ENCODE peak calls at places on chromosomes 6 and 20, in six cellular contexts. T is body of pancreas, G is tibial artery, E is aorta, H is HCT116, N is heart left ventricle. L is an unnamed sample.

GRCh38 chr6:161486326-161486725 is 212.5 kb upstream of the AGPAT4 start:
- DNase-seq in H (peak; percentile 41), T (peak; percentile 25), E (no peak), N (peak; percentile 27), G (no peak), L (no peak)

GRCh38 chr6:3786131-3786530 is 34.6 kb upstream of the PXDC1 start:
- DNase-seq in H (no peak), N (no peak), T (no peak), G (no peak), E (no peak), L (no peak)

GRCh38 chr6:39850897-39851296 is 58.7 kb downstream of the DAAM2 start:
- DNase-seq in N (no peak), G (no peak), H (no peak), T (peak; percentile 15), E (no peak), L (peak; percentile 55)

GRCh38 chr6:22081709-22082108 is 215.1 kb downstream of the PRL start:
- DNase-seq in N (no peak), G (no peak), H (no peak), T (no peak), E (no peak), L (no peak)

GRCh38 chr6:112085666-112086065 is 1.6 kb downstream of the TUBE1 start:
- DNase-seq in T (no peak), E (no peak), N (peak; percentile 50), H (no peak), G (no peak), L (no peak)

GRCh38 chr6:157604816-157605215 is 218.2 kb upstream of the SNX9 start:
- DNase-seq in G (no peak), T (no peak), N (no peak), H (no peak), E (no peak), L (no peak)

GRCh38 chr20:63178889-63179751 is 36.8 kb downstream of the YTHDF1 start:
- DNase-seq in E (peak; percentile 59), N (peak; percentile 33), G (no peak), H (peak; percentile 18), T (peak; percentile 22), L (no peak)

GRCh38 chr6:166365806-166366205 is 16.9 kb downstream of the MPC1 start:
- DNase-seq in E (no peak), H (no peak), G (no peak), T (no peak), N (no peak), L (no peak)

GRCh38 chr6:27288136-27289044 is 23.7 kb downstream of the POM121L2 start:
- DNase-seq in T (no peak), N (no peak), G (no peak), E (no peak), H (no peak), L (no peak)

GRCh38 chr6:16105056-16105455 is 23.8 kb upstream of the MYLIP start:
- DNase-seq in H (no peak), E (no peak), G (no peak), T (no peak), N (no peak), L (no peak)

GRCh38 chr20:49674383-49675352 is 39.0 kb downstream of the B4GALT5 start:
- DNase-seq in E (no peak), T (peak; percentile 43), G (no peak), H (peak; percentile 90), N (no peak), L (no peak)

GRCh38 chr6:138291849-138292181 is 73.5 kb upstream of the PBOV1 start:
- DNase-seq in N (no peak), E (no peak), T (no peak), H (no peak), G (peak; percentile 61), L (no peak)

GRCh38 chr20:10915815-10916214 is 242.0 kb upstream of the JAG1 start:
- DNase-seq in G (no peak), E (no peak), T (no peak), N (no peak), H (no peak), L (no peak)

GRCh38 chr20:48331518-48332286 is 496.1 kb downstream of the PREX1 start:
- DNase-seq in N (no peak), G (no peak), T (no peak), H (no peak), E (no peak), L (no peak)

GRCh38 chr6:127484207-127484858 is 25.1 kb upstream of the KIAA0408 start:
- DNase-seq in T (no peak), H (no peak), G (no peak), E (no peak), N (no peak), L (no peak)

GRCh38 chr20:22861231-22861980 is 173.7 kb upstream of the SSTR4 start:
- DNase-seq in H (no peak), E (no peak), T (no peak), G (no peak), N (no peak), L (no peak)

GRCh38 chr20:18506744-18507143 is 996 bp upstream of the SEC23B start:
- DNase-seq in E (no peak), G (no peak), T (no peak), H (no peak), N (no peak), L (no peak)

GRCh38 chr20:51565741-51566140 is 23.2 kb upstream of the NFATC2 start:
- DNase-seq in T (no peak), E (no peak), N (no peak), H (no peak), G (no peak), L (no peak)

GRCh38 chr20:2206957-2207769 is 88.6 kb upstream of the TGM3 start:
- DNase-seq in T (peak; percentile 76), H (peak; percentile 29), N (peak; percentile 59), E (peak; percentile 85), G (peak; percentile 74), L (peak; percentile 79)

GRCh38 chr6:79546186-79546585 is 9.0 kb upstream of the LCA5 start:
- DNase-seq in T (no peak), H (no peak), E (no peak), G (no peak), N (no peak), L (no peak)

GRCh38 chr20:63083831-63084562 is 77.2 kb upstream of the BHLHE23 start:
- DNase-seq in G (peak; percentile 46), T (no peak), E (peak; percentile 34), N (no peak), H (no peak), L (peak; percentile 41)

GRCh38 chr6:80215063-80215462 is 108.6 kb downstream of the BCKDHB start:
- DNase-seq in E (no peak), G (no peak), H (no peak), T (no peak), N (no peak), L (no peak)

DNA sequence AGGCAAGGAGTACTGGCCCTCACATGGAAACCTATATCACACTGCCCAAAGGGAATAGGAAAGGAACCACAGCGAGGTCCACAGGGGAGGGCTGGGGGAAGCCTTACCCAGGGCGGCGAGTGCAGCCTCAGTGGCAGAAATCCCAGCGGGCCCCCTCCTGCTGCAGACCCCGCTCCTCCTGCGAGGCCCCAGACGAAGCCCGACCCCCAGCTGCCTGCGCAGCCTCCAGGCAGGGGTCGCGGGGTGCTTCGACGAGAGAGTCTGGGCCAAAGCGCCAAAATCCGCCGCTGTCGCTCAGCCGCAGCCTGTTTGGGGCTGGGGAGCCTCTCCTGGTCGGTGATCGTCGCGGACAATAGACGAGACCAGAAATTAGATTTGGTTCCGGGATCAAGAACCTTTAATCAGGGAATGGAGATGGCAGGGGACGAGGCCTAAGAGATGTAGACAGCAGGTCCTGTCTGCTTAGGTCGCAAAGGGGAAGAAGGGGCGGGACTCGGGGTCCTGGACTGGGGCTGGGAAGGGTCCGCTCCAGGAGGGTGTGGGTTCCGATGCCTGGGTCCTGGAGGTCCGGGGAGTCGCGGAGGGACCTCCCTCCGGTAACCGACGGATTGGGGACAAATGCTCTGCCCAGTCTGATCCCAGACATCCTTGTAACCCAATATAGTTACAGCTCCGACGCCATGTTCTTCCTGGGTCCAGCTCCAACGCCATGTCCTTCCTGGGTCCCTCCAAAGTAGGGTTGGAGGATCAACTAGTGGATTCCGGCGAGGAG is 36.4 kb upstream of the HLA-E start:
- DNase-seq in E (no peak), H (no peak), N (no peak), T (no peak), G (no peak), L (no peak)
- H3K27me3 ChIP-seq in E (no peaks in the 10 kb centered on the region), H (peaks cover 7% of the 10 kb centered on the region), N (peaks cover 93% of the 10 kb centered on the region), T (no peaks in the 10 kb centered on the region), G (peaks cover 88% of the 10 kb centered on the region), L (peaks cover 87% of the 10 kb centered on the region)

GRCh38 chr6:13924146-13924948 is 405 bp upstream of the RNF182 start:
- DNase-seq in N (no peak), H (no peak), T (peak; percentile 26), E (peak; percentile 66), G (peak; percentile 71), L (no peak)

GRCh38 chr6:13926378-13926777 is 1.6 kb downstream of the RNF182 start:
- DNase-seq in T (no peak), E (no peak), G (no peak), H (no peak), N (no peak), L (no peak)

GRCh38 chr6:13922750-13923149 is 2.0 kb upstream of the RNF182 start:
- DNase-seq in E (no peak), G (no peak), T (no peak), N (no peak), H (no peak), L (no peak)

GRCh38 chr6:13924949-13925881 is at the start of gene RNF182:
- DNase-seq in N (peak; percentile 27), T (no peak), H (no peak), E (no peak), G (no peak), L (no peak)

DNA sequence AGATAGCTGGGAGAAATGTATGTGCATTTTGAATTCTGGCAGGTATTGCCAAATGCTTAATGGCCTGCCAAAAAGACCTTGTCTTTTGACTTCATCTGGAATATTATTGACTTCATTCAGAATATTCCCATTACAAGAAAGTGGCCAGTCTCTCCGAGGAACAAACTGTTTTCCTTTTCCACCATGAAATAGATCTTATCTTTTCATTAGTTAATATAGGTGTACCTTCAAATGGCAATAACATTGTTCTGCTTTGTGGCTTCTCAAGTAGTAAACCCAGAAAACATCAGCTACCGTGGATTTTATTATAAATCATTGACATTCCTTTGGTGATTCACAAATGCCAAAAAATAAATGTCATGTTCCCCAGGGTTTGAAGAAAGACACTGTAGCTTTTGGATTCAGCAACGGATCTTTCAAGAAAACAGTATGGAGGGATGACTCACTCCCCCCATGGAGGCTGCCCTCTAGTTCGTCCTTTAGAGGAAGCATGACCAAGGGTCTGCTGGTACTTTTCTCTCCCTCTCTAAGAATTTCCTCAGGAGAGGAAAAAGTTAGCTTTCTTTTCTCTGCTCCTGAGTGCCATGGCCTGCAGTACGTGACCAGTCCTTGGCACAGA is 1.1 kb upstream of the RNF182 start:
- DNase-seq in N (no peak), G (no peak), T (no peak), E (no peak), H (no peak), L (no peak)
- H3K27me3 ChIP-seq in N (peaks cover 63% of the 10 kb centered on the region), G (peaks cover 33% of the 10 kb centered on the region), T (no peaks in the 10 kb centered on the region), E (no peaks in the 10 kb centered on the region), H (no peaks in the 10 kb centered on the region), L (peaks cover 48% of the 10 kb centered on the region)

GRCh38 chr6:159968295-159969203 is at the start of gene IGF2R:
- DNase-seq in E (peak; percentile 95), G (peak; percentile 96), N (peak; percentile 95), H (peak; percentile 62), T (peak; percentile 96), L (peak; percentile 98)
- H3K27me3 ChIP-seq in E (no peaks in the 10 kb centered on the region), G (no peaks in the 10 kb centered on the region), N (no peaks in the 10 kb centered on the region), H (peaks cover 5% of the 10 kb centered on the region), T (no peaks in the 10 kb centered on the region), L (no peaks in the 10 kb centered on the region)

DNA sequence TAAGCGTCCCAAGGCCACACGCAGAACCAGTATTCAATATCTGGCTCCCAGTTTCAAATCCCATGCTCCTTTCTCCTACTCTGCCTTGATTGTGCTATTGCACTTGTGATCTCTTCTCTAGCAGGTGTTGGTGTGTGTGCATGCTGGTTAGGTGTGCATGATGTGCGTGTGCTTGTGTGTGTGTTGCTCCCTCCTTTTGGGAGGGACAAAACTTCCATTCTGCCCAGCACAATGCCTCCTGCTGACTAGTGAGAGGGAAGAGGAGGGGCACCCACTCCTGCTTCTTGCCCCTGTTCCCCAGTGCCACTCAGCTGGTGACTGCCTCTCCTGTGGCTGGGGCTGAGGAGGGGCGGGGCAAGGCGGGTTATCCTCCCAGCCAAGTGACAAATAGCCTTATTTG is 19.7 kb downstream of the CD40 start:
- DNase-seq in G (no peak), T (no peak), H (no peak), E (no peak), N (no peak), L (no peak)
- H3K27me3 ChIP-seq in G (peaks cover 89% of the 10 kb centered on the region), T (no peaks in the 10 kb centered on the region), H (peaks cover 18% of the 10 kb centered on the region), E (peaks cover 2% of the 10 kb centered on the region), N (peaks cover 45% of the 10 kb centered on the region), L (peaks cover 90% of the 10 kb centered on the region)

L was measured in sigmoid colon.